ENCODE peak calls at places on chromosomes 13 and 19, in seven cellular contexts. J is trophoblast cell, X is mesenchymal stem cell, B is mesendoderm, L is neuronal stem cell, V is IMR-90, F is H1. Y is an unnamed sample.

GRCh38 chr13:65240773-65241172 is 1989.4 kb downstream of the PCDH9 start:
- DNase-seq in X (no peak), J (no peak), L (no peak), F (no peak), B (no peak), V (no peak), Y (no peak)

GRCh38 chr19:46394398-46394797 is 19.0 kb downstream of the CCDC8 start:
- DNase-seq in B (peak; percentile 44), V (no peak), X (no peak), J (peak; percentile 74), L (no peak), F (no peak), Y (no peak)

GRCh38 chr13:106052200-106052767 is 483.2 kb downstream of the EFNB2 start:
- DNase-seq in J (no peak), F (no peak), L (no peak), X (peak; percentile 73), V (peak; percentile 48), B (no peak), Y (no peak)

GRCh38 chr19:47240996-47241918 is 10.3 kb upstream of the BBC3 start:
- DNase-seq in L (no peak), J (peak; percentile 84), X (peak; percentile 87), V (peak; percentile 79), F (peak; percentile 75), B (peak; percentile 97), Y (peak; percentile 95)

GRCh38 chr19:43450545-43450997 is 14.8 kb downstream of the LYPD3 start:
- DNase-seq in V (peak; percentile 79), J (no peak), L (no peak), F (no peak), B (no peak), X (peak; percentile 36), Y (no peak)

GRCh38 chr19:5403968-5404640 is 51.1 kb upstream of the ZNRF4 start:
- DNase-seq in V (peak; percentile 81), B (peak; percentile 95), J (peak; percentile 85), F (peak; percentile 71), L (peak; percentile 95), X (peak; percentile 83), Y (peak; percentile 94)

GRCh38 chr19:31461814-31462539 is 112.7 kb upstream of the TSHZ3 start:
- DNase-seq in V (no peak), L (no peak), X (peak; percentile 5), F (no peak), B (peak; percentile 22), J (no peak), Y (no peak)

GRCh38 chr13:75547917-75548316 is 1.7 kb upstream of the UCHL3 start:
- DNase-seq in J (peak; percentile 39), L (no peak), F (no peak), B (no peak), X (no peak), V (peak; percentile 51), Y (no peak)

GRCh38 chr19:48373567-48373966 is 9.4 kb downstream of the SYNGR4 start:
- DNase-seq in L (no peak), F (no peak), V (no peak), B (no peak), J (no peak), X (no peak), Y (no peak)

GRCh38 chr19:35629332-35629633 is 447 bp downstream of the RBM42 start:
- DNase-seq in J (no peak), V (no peak), B (no peak), L (no peak), X (no peak), F (no peak), Y (no peak)

GRCh38 chr13:47661076-47661475 is 340.0 kb downstream of the SUCLA2 start:
- DNase-seq in V (peak; percentile 85), F (no peak), X (peak; percentile 69), L (no peak), J (no peak), B (no peak), Y (no peak)

GRCh38 chr13:47239025-47239424 is 342.2 kb upstream of the HTR2A start:
- DNase-seq in L (no peak), F (no peak), V (no peak), X (no peak), B (no peak), J (no peak), Y (no peak)

GRCh38 chr19:1130801-1131717 is 27.3 kb downstream of the GPX4 start:
- DNase-seq in L (no peak), J (no peak), F (no peak), X (peak; percentile 47), B (no peak), V (no peak), Y (no peak)

GRCh38 chr13:74438911-74439310 is 304.7 kb upstream of the KLF12 start:
- DNase-seq in L (no peak), X (no peak), F (no peak), J (no peak), V (no peak), B (no peak), Y (no peak)

GRCh38 chr13:20402881-20403280 is 122.8 kb downstream of the CRYL1 start:
- DNase-seq in F (no peak), V (no peak), X (no peak), J (no peak), L (no peak), B (no peak), Y (no peak)

GRCh38 chr19:29528350-29528945 is 2.7 kb downstream of the VSTM2B start:
- DNase-seq in V (peak; percentile 58), F (peak; percentile 75), B (peak; percentile 91), L (peak; percentile 81), X (peak; percentile 41), J (peak; percentile 28), Y (peak; percentile 87)

GRCh38 chr13:107585466-107585865 is 629.9 kb downstream of the LIG4 start:
- DNase-seq in B (no peak), V (peak; percentile 46), J (no peak), X (peak; percentile 53), F (no peak), L (no peak), Y (no peak)

GRCh38 chr19:322616-323015 is 22.0 kb downstream of the MIER2 start:
- DNase-seq in V (no peak), B (no peak), J (no peak), X (no peak), F (no peak), L (no peak), Y (no peak)

DNA sequence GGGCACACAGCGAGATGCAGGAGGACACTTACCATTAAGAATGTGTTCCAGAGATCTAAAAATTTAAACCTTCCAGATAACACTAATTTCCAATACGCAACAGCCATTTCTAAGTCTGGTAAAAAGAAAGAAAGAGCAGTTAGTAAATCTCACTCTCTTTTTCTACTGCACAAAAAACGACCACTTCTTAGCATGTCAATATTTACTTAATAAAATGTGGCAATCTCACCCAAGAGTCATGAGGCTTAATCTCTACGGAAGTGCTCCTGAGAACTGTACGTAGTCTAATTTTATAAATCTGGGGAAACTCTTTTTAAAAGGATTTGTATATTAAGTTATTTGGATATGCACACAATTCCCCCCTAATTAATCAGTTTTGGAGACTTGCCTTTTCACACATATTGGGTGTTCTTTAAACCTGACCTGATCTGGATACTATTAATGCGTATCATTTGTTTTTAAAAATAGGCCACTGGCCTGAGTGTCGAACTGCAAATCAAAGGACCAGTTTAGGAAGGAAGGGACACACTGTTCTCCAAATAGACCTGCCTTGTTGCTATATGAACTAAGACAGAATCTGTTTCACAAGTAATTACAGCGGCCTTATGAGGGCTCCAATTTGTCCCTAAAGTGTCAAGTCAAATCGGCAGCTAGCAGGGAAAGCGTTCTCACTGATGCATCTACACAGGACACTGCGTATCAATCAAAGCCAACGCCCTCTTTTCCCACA is 7.9 kb upstream of the ADPRHL1 start:
- DNase-seq in F (no peak), B (no peak), J (no peak), V (no peak), L (no peak), X (no peak), Y (no peak)
- H4K8ac ChIP-seq in F (no peak overlapping the region), B (no peak overlapping the region), J (no peak overlapping the region), V (no peak overlapping the region), L (no peak overlapping the region), X (no peak overlapping the region), Y (no peak overlapping the region)

DNA sequence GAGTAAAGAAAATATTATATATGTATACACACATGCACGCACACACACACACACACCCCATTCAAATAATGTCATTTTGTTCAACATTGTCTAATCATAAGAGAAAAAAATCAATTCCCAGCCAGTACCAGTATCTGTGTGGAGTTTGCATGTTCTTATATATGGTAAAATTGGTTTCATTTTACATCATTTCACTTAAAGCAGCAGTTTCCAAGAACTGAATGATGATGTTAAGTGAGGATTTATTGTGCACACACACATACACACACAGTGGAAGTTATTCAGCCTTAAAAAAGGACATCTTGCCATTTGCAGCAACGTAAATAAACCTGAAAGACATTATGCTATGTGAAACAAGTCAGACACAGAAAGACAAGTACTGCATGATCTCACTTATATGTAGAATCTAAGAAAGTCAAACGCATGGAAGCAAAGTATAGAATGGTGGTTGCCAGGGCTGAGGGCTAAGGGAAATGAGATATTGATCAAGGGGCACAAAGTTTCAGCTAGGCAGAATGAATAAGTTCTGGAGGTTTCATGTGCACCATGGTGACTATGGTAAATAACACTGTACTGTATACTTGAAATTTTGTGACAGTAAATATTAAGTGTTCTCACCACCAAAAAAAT is 5.3 kb downstream of the SIGLECL1 start:
- DNase-seq in L (no peak), V (no peak), F (no peak), B (no peak), J (no peak), X (no peak), Y (no peak)
- H4K8ac ChIP-seq in L (no peak overlapping the region), V (no peak overlapping the region), F (no peak overlapping the region), B (no peak overlapping the region), J (no peak overlapping the region), X (no peak overlapping the region), Y (no peak overlapping the region)

DNA sequence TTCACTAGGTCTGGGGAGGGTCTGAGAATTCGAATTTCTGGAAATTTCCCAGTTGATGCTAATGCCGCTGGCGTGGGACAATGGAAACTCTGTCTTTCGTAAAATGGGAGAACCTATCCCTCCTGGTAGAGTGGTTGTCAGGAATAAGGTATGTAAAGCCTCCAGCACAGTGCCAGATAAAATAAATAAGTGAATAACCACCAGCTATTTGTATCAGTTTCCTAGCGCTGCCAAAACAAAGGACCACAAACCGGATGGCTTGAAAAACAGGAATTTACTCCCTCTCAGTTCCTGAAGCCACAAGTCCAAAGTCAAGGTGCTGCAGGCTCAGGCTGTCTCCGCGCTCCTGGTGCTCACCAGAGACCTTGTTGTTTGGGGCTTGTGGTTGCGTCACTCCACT is 428.6 kb downstream of the IRS2 start:
- DNase-seq in V (peak; percentile 74), F (no peak), J (no peak), B (peak; percentile 53), X (peak; percentile 22), L (no peak), Y (no peak)
- H4K8ac ChIP-seq in V (peak overlapping the region; percentile 19), F (no peak overlapping the region), J (no peak overlapping the region), B (no peak overlapping the region), X (no peak overlapping the region), L (no peak overlapping the region), Y (no peak overlapping the region)

GRCh38 chr19:8461891-8462290 is 17.1 kb downstream of the HNRNPM start:
- DNase-seq in B (no peak), J (no peak), F (no peak), L (no peak), X (no peak), V (no peak), Y (no peak)

GRCh38 chr19:8460516-8461298 is 15.9 kb downstream of the HNRNPM start:
- DNase-seq in L (no peak), J (no peak), V (no peak), X (no peak), F (no peak), B (no peak), Y (no peak)

GRCh38 chr19:8461376-8461775 is 16.6 kb downstream of the HNRNPM start:
- DNase-seq in X (no peak), B (no peak), L (no peak), J (no peak), V (no peak), F (no peak), Y (no peak)

GRCh38 chr19:8463343-8463742 is 18.6 kb downstream of the HNRNPM start:
- DNase-seq in L (no peak), V (no peak), B (no peak), X (no peak), J (no peak), F (no peak), Y (no peak)

GRCh38 chr19:8462601-8463000 is 17.8 kb downstream of the HNRNPM start:
- DNase-seq in B (no peak), L (no peak), J (no peak), F (no peak), X (no peak), V (no peak), Y (no peak)
- H4K8ac ChIP-seq in B (no peak overlapping the region), L (no peak overlapping the region), J (no peak overlapping the region), F (no peak overlapping the region), X (no peak overlapping the region), V (no peak overlapping the region), Y (no peak overlapping the region)